ENCODE peak calls at places on chromosomes 16 and 17, in seven cellular contexts. H, T, D, S, I, G and R are unnamed samples.

GRCh38 chr17:83041305-83041704 is 38.1 kb upstream of the METRNL start:
- DNase-seq in I (no peak), H (no peak), T (no peak), S (no peak), D (peak), G (no peak), R (no peak)

GRCh38 chr16:59905131-59905530 is 1171.0 kb upstream of the GOT2 start:
- DNase-seq in S (no peak), H (no peak), I (no peak), G (no peak), D (no peak), T (no peak), R (no peak)

GRCh38 chr16:69769404-69769803 is 7.3 kb downstream of the WWP2 start:
- DNase-seq in T (no peak), G (no peak), H (no peak), D (no peak), I (no peak), S (no peak), R (no peak)

GRCh38 chr16:66554492-66554891 is 2.1 kb downstream of the CKLF start:
- DNase-seq in G (no peak), T (no peak), D (no peak), I (no peak), H (no peak), S (no peak), R (no peak)

GRCh38 chr16:10922328-10923145 is 19.7 kb downstream of the DEXI start:
- DNase-seq in S (no peak), T (no peak), D (no peak), G (no peak), I (no peak), H (peak), R (no peak)

GRCh38 chr16:1706386-1707192 is 594 bp downstream of the MAPK8IP3 start:
- DNase-seq in H (no peak), S (no peak), D (no peak), G (no peak), T (no peak), I (no peak), R (peak)

GRCh38 chr17:82301300-82301915 is 16.0 kb downstream of the CD7 start:
- DNase-seq in D (no peak), T (no peak), I (no peak), G (no peak), S (no peak), H (no peak), R (no peak)

GRCh38 chr16:22030087-22030812 is 22.3 kb downstream of the MOSMO start:
- DNase-seq in H (no peak), I (no peak), S (no peak), T (no peak), G (no peak), D (no peak), R (no peak)

GRCh38 chr16:69727916-69728270 is 1.5 kb upstream of the NQO1 start:
- DNase-seq in I (no peak), H (no peak), G (no peak), D (no peak), S (no peak), T (no peak), R (no peak)

GRCh38 chr16:46929378-46930332 is 43.8 kb downstream of the DNAJA2 start:
- DNase-seq in D (peak), H (peak), G (peak), I (peak), T (peak), S (no peak), R (peak)

GRCh38 chr17:58991718-58992331 is 114.9 kb downstream of the TRIM37 start:
- DNase-seq in H (no peak), S (peak), T (no peak), D (peak), G (no peak), I (no peak), R (no peak)

GRCh38 chr17:41777579-41778188 is 8.8 kb downstream of the JUP start:
- DNase-seq in T (peak), I (peak), G (peak), S (no peak), H (peak), D (peak), R (no peak)

GRCh38 chr16:84883301-84883700 is 63.5 kb downstream of the CRISPLD2 start:
- DNase-seq in T (no peak), I (no peak), S (no peak), G (no peak), D (no peak), H (no peak), R (no peak)

GRCh38 chr17:72122002-72122310 is 1.1 kb downstream of the SOX9 start:
- DNase-seq in S (no peak), G (no peak), T (no peak), H (no peak), I (no peak), D (no peak), R (no peak)

GRCh38 chr16:11401161-11402050 is 56.1 kb downstream of the RMI2 start:
- DNase-seq in S (no peak), T (no peak), H (no peak), G (no peak), D (no peak), I (no peak), R (no peak)

GRCh38 chr17:40602445-40603443 is 37.5 kb upstream of the CCR7 start:
- DNase-seq in S (peak), H (no peak), D (no peak), T (no peak), I (no peak), G (no peak), R (no peak)

GRCh38 chr16:19858006-19858653 is 26.5 kb downstream of the GPRC5B start:
- DNase-seq in G (no peak), T (no peak), S (no peak), D (no peak), I (peak), H (no peak), R (no peak)

GRCh38 chr17:42833771-42834422 is 700 bp downstream of the PSME3 start:
- DNase-seq in I (no peak), T (no peak), D (no peak), H (no peak), S (no peak), G (no peak), R (peak)

GRCh38 chr16:29198731-29199521 is 207.6 kb downstream of the NPIPB11 start:
- DNase-seq in I (no peak), D (no peak), S (no peak), H (no peak), T (peak), G (peak), R (no peak)

GRCh38 chr17:62781356-62781755 is 26.8 kb downstream of the MARCHF10 start:
- DNase-seq in T (no peak), H (no peak), D (no peak), S (no peak), I (no peak), G (no peak), R (no peak)

GRCh38 chr16:65122974-65123845 is 1.3 kb upstream of the CDH11 start:
- DNase-seq in G (no peak), H (peak), D (no peak), I (no peak), T (peak), S (no peak), R (no peak)

GRCh38 chr17:40551874-40552768 is 13.2 kb downstream of the CCR7 start:
- DNase-seq in S (no peak), T (peak), I (no peak), D (peak), G (no peak), H (peak), R (no peak)

GRCh38 chr17:31411707-31412285 is 20.3 kb downstream of the RAB11FIP4 start:
- DNase-seq in I (no peak), S (no peak), G (no peak), D (no peak), H (no peak), T (no peak), R (no peak)

GRCh38 chr17:33297643-33298042 is 4.5 kb upstream of the ASIC2 start:
- DNase-seq in H (no peak), I (no peak), T (no peak), G (no peak), S (no peak), D (no peak), R (no peak)

GRCh38 chr17:82299452-82299851 is 18.0 kb downstream of the CD7 start:
- DNase-seq in D (no peak), T (no peak), I (no peak), G (no peak), H (no peak), S (no peak), R (no peak)

GRCh38 chr17:43753488-43754129 is 5.0 kb downstream of the SOST start:
- DNase-seq in S (peak), D (no peak), T (no peak), H (no peak), G (no peak), I (no peak), R (no peak)

GRCh38 chr17:65529040-65529633 is 32.3 kb downstream of the AXIN2 start:
- DNase-seq in D (no peak), I (no peak), S (no peak), G (no peak), H (no peak), T (no peak), R (no peak)

GRCh38 chr17:59311051-59311468 is 20.4 kb upstream of the YPEL2 start:
- DNase-seq in D (peak), S (peak), H (peak), T (peak), I (peak), G (no peak), R (peak)

GRCh38 chr16:69131167-69131748 is 1.1 kb downstream of the CHTF8 start:
- DNase-seq in S (no peak), H (no peak), T (no peak), I (peak), D (peak), G (no peak), R (peak)

GRCh38 chr17:37614391-37614790 is 5.2 kb upstream of the SYNRG start:
- DNase-seq in D (no peak), I (no peak), T (no peak), S (no peak), G (no peak), H (no peak), R (no peak)

GRCh38 chr17:28634211-28634865 is 10.6 kb downstream of the BLTP2 start:
- DNase-seq in S (no peak), I (no peak), T (no peak), H (no peak), G (peak), D (no peak), R (no peak)

GRCh38 chr16:73289232-73289631 is 241.3 kb upstream of the ZFHX3 start:
- DNase-seq in I (no peak), G (no peak), T (no peak), H (no peak), D (no peak), S (peak), R (no peak)

GRCh38 chr17:34393401-34393800 is 30.4 kb upstream of the CCL1 start:
- DNase-seq in S (no peak), D (no peak), H (no peak), I (no peak), G (no peak), T (no peak), R (no peak)

GRCh38 chr16:66426112-66427035 is 721 bp upstream of the BEAN1 start:
- DNase-seq in G (no peak), S (no peak), D (no peak), I (no peak), H (no peak), T (no peak), R (no peak)

GRCh38 chr17:66627985-66628384 is 206.9 kb upstream of the CACNG5 start:
- DNase-seq in T (peak), H (no peak), I (no peak), S (no peak), D (no peak), G (no peak), R (no peak)

GRCh38 chr16:85829751-85830445 is 30.4 kb downstream of the COX4I1 start:
- DNase-seq in S (no peak), I (no peak), D (no peak), T (no peak), H (peak), G (no peak), R (no peak)

DNA sequence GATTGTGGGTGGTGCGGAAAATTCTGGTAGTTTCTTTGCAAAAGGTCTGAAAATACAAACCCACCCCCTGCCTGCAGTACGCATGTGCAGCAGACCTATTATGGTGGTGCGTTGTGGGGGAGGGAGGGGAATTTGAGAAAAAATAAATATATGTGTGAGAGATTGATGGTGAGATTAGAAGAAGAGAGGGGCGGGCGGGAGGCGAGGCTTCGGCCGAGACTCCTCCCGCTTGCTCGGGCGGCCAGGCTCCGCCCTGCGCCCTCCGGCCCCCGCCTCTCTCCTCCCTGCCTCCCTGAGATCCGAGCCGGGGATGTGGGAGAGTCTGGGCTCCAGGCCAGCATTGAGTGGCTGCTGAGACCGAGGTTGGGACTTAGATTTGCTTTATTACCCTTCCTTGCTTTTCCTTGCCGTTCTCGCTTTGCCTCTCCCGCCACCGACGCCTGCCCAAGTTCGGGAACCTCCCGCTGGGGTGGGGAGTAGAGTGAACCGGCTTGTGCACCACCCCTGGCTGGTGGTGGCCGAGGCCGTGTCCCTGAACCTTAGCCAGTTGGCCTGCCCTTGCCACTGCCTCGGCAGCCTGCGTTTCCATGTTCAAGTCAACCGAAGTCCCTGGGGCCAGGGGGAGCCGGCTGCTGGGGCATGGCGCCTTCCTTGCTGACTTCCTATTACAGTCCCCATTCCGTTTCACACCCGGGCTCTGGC is 956 bp upstream of the CHD3 start:
- DNase-seq in D (peak), H (peak), G (peak), T (peak), I (peak), S (peak), R (peak)
- TF ChIP-seq POLR2A in D (peak), H (peak), G (no peak), T (peak), I (peak), S (no peak), R (no peak)

DNA sequence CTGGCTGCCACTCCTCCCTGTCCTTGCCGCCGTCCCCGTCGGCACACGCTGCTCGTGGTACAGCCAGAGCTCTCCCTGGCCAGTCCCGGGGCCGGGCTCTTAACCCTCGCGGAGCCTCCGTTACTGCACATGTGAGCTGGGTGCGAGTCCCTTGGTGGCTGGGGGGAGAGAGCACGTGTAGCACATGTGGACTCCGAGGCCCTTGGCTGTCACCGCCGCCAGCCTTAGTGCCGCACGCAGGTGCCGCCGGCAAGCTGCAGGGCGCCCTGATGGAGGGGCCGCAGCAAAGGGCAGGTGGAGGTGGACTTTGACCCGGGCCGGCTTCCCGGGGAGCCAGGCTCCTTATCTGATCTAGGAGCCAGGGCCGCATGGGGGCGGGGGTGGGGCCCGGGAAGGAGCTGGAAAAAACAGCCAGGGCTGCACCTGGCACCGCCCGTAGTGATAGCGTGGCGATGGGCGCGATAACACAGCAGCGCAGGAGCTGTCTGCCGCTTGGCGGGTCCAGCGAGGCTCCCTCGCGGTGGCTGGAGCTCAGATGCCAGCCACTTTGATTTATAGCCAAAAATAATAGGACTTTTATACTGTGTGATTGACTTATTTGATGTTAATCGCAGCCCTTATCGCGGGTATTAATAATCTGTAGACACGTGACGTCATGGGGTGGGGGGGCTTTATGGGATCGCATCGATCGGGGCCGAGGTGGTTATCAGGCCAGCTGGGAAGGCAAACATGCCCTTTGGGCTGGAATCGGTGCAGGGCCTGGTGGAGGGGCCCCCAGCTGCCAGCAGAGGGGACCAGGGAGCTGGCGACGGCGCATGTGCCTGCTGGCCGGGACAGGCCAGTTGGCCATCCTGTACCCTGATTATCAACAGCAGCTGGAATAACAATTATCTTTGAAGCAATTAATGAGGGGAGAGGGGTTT is 35.1 kb downstream of the ZFPM1 start:
- DNase-seq in I (no peak), H (no peak), S (no peak), D (no peak), G (no peak), T (no peak), R (peak)
- TF ChIP-seq POLR2A in I (no peak), H (no peak), S (no peak), D (no peak), G (no peak), T (no peak), R (no peak)

GRCh38 chr16:31134625-31135534 is 647 bp downstream of the PRSS8 start:
- DNase-seq in G (no peak), I (no peak), S (no peak), T (no peak), D (no peak), H (no peak), R (no peak)
- TF ChIP-seq POLR2A in G (no peak), I (no peak), S (no peak), T (no peak), D (no peak), H (no peak), R (no peak)

GRCh38 chr17:4500188-4500565 is 1.5 kb downstream of the SPNS2 start:
- DNase-seq in D (no peak), T (no peak), G (no peak), I (peak), S (no peak), H (no peak), R (no peak)

GRCh38 chr17:4501295-4501949 is 2.7 kb downstream of the SPNS2 start:
- DNase-seq in G (no peak), T (no peak), D (no peak), I (peak), S (no peak), H (no peak), R (peak)

GRCh38 chr17:4497101-4497824 is 1.4 kb upstream of the SPNS2 start:
- DNase-seq in D (no peak), H (no peak), I (no peak), S (peak), T (no peak), G (no peak), R (no peak)

GRCh38 chr17:4499431-4500187 is 928 bp downstream of the SPNS2 start:
- DNase-seq in T (no peak), S (no peak), H (no peak), G (no peak), D (peak), I (peak), R (peak)

DNA sequence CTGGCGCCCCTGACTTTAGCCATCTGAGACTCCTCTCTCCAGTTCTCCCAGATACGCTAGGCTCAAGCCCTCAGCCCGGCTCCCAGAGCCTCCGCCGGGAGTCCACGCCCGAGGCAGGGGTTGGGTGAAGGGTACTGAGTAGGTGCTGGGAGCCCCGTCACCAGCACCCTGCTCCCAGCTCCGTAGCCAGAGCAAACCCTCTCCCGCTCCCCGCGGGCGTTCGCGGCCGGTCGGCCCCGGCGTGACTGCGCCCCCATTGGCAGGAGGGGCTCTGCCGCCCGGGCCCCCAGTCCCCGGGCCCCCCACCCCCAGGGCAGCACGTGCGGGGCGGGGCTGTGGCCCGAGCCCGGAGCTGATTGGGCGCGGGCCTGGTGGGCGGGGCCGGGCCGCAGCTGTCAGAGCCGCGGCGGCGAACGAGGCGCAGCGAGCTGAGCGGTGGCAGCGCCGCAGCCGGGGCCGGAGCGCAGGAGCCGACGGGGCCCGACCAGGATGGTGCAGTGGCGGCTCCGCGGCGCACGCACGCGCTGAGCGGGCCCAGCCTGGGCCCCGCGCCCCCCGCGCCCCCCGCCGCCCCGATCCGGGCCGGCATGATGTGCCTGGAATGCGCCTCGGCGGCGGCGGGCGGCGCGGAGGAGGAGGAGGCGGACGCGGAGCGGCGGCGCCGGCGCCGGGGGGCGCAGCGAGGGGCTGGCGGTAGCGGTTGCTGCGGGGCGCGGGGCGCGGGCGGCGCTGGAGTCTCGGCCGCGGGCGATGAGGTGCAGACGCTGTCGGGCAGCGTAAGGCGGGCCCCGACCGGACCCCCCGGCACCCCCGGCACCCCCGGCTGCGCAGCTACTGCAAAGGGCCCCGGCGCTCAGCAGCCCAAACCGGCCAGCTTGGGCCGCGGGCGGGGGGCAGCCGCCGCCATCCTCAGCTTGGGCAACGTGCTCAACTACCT is at the start of gene SPNS2:
- DNase-seq in S (no peak), T (no peak), I (peak), D (peak), G (no peak), H (no peak), R (peak)
- TF ChIP-seq POLR2A in S (no peak), T (peak), I (peak), D (no peak), G (no peak), H (no peak), R (no peak)